ENCODE peak calls at places on chromosomes 13 and 19, in nine cellular contexts. B is H1; R is transverse colon; W is HT1080; I is HTR-8/SVneo; L is fibroblast of lung; V is stimulated activated CD8-positive, alpha-beta memory T cell treated with anti-CD3 and anti-CD28 coated beads, Interleukin-4, amount 100 ng/mL, for 48 hours; M is GM12865; N is posterior vena cava. T is an unnamed sample.

GRCh38 chr19:56333506-56333905 is 18.9 kb upstream of the ZSCAN5A start:
- DNase-seq in L (peak), R (peak), B (peak), N (no peak), W (peak), I (peak), M (peak), V (peak), T (no peak)

GRCh38 chr19:4647676-4648644 is 8.6 kb downstream of the TNFAIP8L1 start:
- DNase-seq in W (no peak), I (no peak), M (no peak), N (peak), R (no peak), B (peak), L (no peak), V (no peak), T (peak)

GRCh38 chr13:46535822-46536221 is 17.1 kb upstream of the LRCH1 start:
- DNase-seq in L (no peak), M (no peak), I (no peak), V (no peak), R (no peak), N (no peak), B (no peak), W (no peak), T (no peak)

GRCh38 chr13:25588336-25589060 is 216.7 kb downstream of the ATP8A2 start:
- DNase-seq in N (no peak), R (no peak), B (no peak), W (no peak), L (no peak), M (no peak), V (no peak), I (no peak), T (no peak)

GRCh38 chr19:41701401-41702075 is 6.9 kb upstream of the CEACAM5 start:
- DNase-seq in B (no peak), N (peak), M (no peak), I (no peak), W (no peak), R (peak), L (no peak), V (peak), T (no peak)

GRCh38 chr19:45955905-45956608 is 17.6 kb downstream of the NOVA2 start:
- DNase-seq in R (no peak), N (no peak), M (no peak), V (no peak), B (no peak), L (peak), I (no peak), W (peak), T (peak)

GRCh38 chr13:38415233-38415632 is 65.6 kb downstream of the UFM1 start:
- DNase-seq in R (peak), B (no peak), M (peak), N (no peak), W (peak), L (no peak), I (no peak), V (no peak), T (no peak)

GRCh38 chr19:36136975-36137686 is 2.7 kb upstream of the CAPNS1 start:
- DNase-seq in I (peak), R (peak), M (no peak), V (no peak), L (peak), W (peak), B (no peak), N (no peak), T (peak)

GRCh38 chr19:44752816-44753618 is 4.5 kb downstream of the BCL3 start:
- DNase-seq in V (peak), M (peak), W (peak), L (peak), I (peak), R (peak), B (peak), N (peak), T (peak)

GRCh38 chr13:32205426-32206096 is 109.6 kb downstream of the ZAR1L start:
- DNase-seq in V (no peak), L (no peak), M (no peak), N (no peak), R (no peak), I (no peak), W (no peak), B (no peak), T (no peak)

GRCh38 chr13:35211949-35212348 is 264.5 kb downstream of the MAB21L1 start:
- DNase-seq in I (no peak), R (no peak), B (no peak), N (no peak), V (no peak), W (no peak), L (no peak), M (no peak), T (no peak)

GRCh38 chr13:61423879-61424278 is 8.2 kb upstream of the PCDH20 start:
- DNase-seq in L (no peak), N (no peak), M (no peak), W (no peak), B (no peak), I (no peak), V (no peak), R (no peak), T (no peak)